ENCODE peak calls at places on chromosome 10, in seven cellular contexts. M is transverse colon, K is cardiac muscle cell, E is stomach, O is A673, R is fibroblast of lung, C is NB4. T is an unnamed sample.

GRCh38 chr10:61617180-61617579 is 45.5 kb upstream of the CABCOCO1 start:
- DNase-seq in K (no peak), O (no peak), C (no peak), M (no peak), E (no peak), R (no peak), T (no peak)

GRCh38 chr10:44724415-44725174 is 186.5 kb upstream of the TMEM72 start:
- DNase-seq in C (peak), R (peak), M (no peak), O (peak), K (no peak), E (no peak), T (peak)

GRCh38 chr10:58743466-58744115 is 230.9 kb downstream of the BICC1 start:
- DNase-seq in K (peak), O (no peak), E (no peak), C (no peak), M (no peak), R (no peak), T (peak)

GRCh38 chr10:121183241-121183640 is 332.1 kb downstream of the WDR11 start:
- DNase-seq in C (no peak), R (no peak), O (no peak), K (no peak), M (no peak), E (no peak), T (no peak)

GRCh38 chr10:79248341-79248931 is 98.8 kb upstream of the PPIF start:
- DNase-seq in E (no peak), O (no peak), K (no peak), R (no peak), M (peak), C (peak), T (no peak)

GRCh38 chr10:62582804-62583208 is 208.6 kb downstream of the ZNF365 start:
- DNase-seq in K (no peak), R (peak), M (peak), O (peak), E (peak), C (no peak), T (peak)

GRCh38 chr10:22999942-23000341 is 72.1 kb downstream of the ARMC3 start:
- DNase-seq in O (no peak), C (no peak), M (no peak), E (no peak), K (no peak), R (no peak), T (no peak)

GRCh38 chr10:106255111-106255510 is 909.4 kb downstream of the SORCS1 start:
- DNase-seq in K (no peak), M (no peak), O (no peak), E (no peak), R (no peak), C (no peak), T (no peak)

GRCh38 chr10:79226391-79227245 is 120.7 kb upstream of the PPIF start:
- DNase-seq in M (no peak), O (no peak), R (no peak), E (no peak), K (no peak), C (no peak), T (no peak)

GRCh38 chr10:94293344-94293743 is 69.4 kb downstream of the NOC3L start:
- DNase-seq in C (no peak), O (peak), M (no peak), R (peak), E (no peak), K (no peak), T (peak)

GRCh38 chr10:28587970-28588290 is 55.0 kb downstream of the WAC start:
- DNase-seq in O (peak), M (no peak), E (peak), C (no peak), K (peak), R (peak), T (peak)

GRCh38 chr10:48439581-48440041 is 133.1 kb downstream of the MAPK8 start:
- DNase-seq in O (no peak), C (no peak), E (no peak), M (peak), K (peak), R (peak), T (peak)

GRCh38 chr10:32189400-32190084 is 133.3 kb upstream of the KIF5B start:
- DNase-seq in K (no peak), E (no peak), R (peak), O (peak), M (no peak), C (peak), T (peak)

GRCh38 chr10:92844746-92845145 is 3.6 kb upstream of the EXOC6 start:
- DNase-seq in M (no peak), C (peak), E (no peak), O (no peak), R (no peak), K (peak), T (no peak)
- TF ChIP-seq CTCF in M (no peak), C (no peak), E (no peak), O (no peak), R (peak), K (peak), T (no peak)

GRCh38 chr10:72259491-72260214 is 14.1 kb upstream of the DDIT4 start:
- DNase-seq in C (peak), K (no peak), M (no peak), E (no peak), O (peak), R (peak), T (peak)
- H3K4me3 ChIP-seq in C (no peak), K (no peak), M (no peak), E (no peak), O (no peak), R (no peak), T (no peak)

GRCh38 chr10:131618587-131619267 is 282.1 kb upstream of the PPP2R2D start:
- DNase-seq in K (no peak), E (no peak), O (no peak), M (no peak), R (no peak), C (no peak), T (no peak)
- TF ChIP-seq CTCF in K (no peak), E (no peak), O (no peak), M (no peak), R (no peak), C (no peak), T (no peak)

GRCh38 chr10:103969857-103970627 is 3.1 kb downstream of the SLK start:
- DNase-seq in R (no peak), K (no peak), E (no peak), M (no peak), C (no peak), O (no peak), T (peak)
- H3K4me3 ChIP-seq in R (peak), K (peak), E (peak), M (peak), C (peak), O (peak), T (peak)

DNA sequence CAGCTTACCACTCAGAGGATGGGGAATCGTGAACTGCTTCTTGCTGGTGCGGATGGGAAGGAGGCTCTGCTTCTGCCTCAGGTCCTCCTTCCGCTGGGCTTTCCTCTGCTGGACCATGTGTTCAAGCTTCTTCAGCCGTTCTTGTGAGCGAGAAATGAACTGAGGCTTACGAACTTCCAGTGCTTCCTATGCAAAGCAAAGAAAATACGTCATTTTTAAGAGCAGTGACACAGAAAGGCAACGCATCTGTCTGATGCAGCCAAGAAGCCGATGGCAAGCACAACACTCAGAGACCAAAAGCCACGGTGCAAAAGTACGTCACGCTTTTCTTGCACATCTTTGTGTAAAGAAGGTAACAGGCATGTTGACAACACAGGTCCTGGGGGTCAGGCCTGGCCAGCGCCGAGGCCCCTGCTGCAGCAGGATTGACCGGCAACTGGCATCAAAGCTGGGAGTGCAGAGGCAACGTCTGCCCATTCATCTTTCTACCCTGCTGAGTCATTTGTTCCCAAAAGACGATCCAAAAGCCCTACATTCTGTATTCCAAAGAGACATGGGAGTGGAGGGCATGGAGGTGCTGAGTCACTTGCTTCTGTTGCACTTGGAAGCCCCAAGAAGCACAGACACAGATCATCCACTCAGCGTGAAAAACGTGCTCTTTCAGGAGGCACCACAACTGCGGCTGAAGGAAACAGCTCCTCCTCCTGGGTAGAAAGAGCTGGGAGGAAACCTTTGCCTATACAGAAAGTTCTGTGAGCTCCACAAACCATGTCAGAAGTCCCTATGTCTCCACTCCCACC is 71.0 kb upstream of the ADAM12 start:
- DNase-seq in O (no peak), E (no peak), C (no peak), M (no peak), K (no peak), R (peak), T (peak)
- TF ChIP-seq CTCF in O (no peak), E (no peak), C (no peak), M (no peak), K (peak), R (peak), T (peak)

DNA sequence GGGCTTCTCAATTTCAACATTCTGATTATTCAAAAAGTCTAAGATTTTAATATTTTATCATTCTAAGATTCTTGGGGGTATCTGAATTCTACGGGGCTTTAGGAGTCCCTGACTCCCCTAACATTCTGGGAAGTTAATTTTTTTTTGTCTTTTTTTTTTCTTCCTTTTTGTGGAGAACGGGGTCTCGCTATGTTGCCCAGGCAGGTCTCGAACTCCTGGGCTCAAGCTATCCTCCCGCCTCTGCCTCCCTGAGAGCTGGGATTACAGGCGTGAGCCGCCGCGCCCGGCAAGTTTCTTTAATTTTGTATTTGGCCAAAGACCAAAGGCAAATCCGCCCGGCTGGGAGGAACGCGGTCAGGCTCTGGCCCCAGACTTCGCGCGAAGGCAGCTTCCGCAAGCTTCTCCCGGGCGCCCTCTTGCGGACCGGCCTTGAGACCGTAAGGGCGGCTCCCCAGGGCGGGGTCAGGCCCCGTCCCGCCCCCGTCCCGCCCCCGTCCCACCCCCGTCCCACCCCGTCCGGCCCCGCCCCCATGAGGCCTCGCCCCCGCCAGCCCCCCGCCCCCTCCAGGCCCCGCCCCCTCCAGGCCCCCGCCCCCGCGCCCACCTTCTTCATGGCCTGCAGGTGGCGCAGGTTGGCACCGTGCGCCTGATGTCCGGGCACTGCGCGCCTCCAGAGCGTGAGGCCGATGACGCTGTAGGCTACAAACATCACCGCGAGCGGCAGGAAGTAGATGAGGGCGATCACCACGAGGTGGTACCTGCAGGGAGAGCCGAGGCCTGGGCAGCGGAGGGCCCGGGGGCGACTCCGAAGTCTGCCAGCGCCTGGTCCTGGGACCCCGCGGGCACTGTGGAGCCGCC is 8.2 kb downstream of the TACR2 start:
- DNase-seq in K (peak), O (peak), M (peak), E (peak), R (peak), C (peak), T (peak)
- H3K4me3 ChIP-seq in K (peak), O (peak), M (peak), E (peak), R (peak), C (no peak), T (peak)